ENCODE peak calls at places on chromosomes 12 and 14, in five cellular contexts. A is H9, O is mesenchymal stem cell, H is neuronal stem cell, C is trophoblast cell. K is an unnamed sample.

GRCh38 chr12:116133149-116133548 is 144.3 kb downstream of the MED13L start:
- DNase-seq in A (no peak), O (peak; percentile 44), H (no peak), C (peak; percentile 12), K (no peak)

GRCh38 chr12:131089526-131090253 is 136.0 kb downstream of the ADGRD1 start:
- DNase-seq in A (peak; percentile 24), O (no peak), H (no peak), C (no peak), K (no peak)

GRCh38 chr12:94435511-94435927 is 24.1 kb downstream of the CEP83 start:
- DNase-seq in A (peak; percentile 44), O (no peak), H (no peak), C (peak; percentile 55), K (no peak)

GRCh38 chr14:106094654-106095189 is 568.3 kb downstream of the TMEM121 start:
- DNase-seq in A (no peak), O (no peak), H (no peak), C (peak; percentile 2), K (no peak)

GRCh38 chr12:56628671-56629458 is 1.3 kb downstream of the BAZ2A start:
- DNase-seq in A (no peak), O (peak; percentile 91), H (no peak), C (peak; percentile 30), K (peak; percentile 52)

GRCh38 chr12:27331927-27332324 is 710 bp upstream of the BMAL2 start:
- DNase-seq in A (no peak), O (no peak), H (no peak), C (peak; percentile 5), K (no peak)

GRCh38 chr12:46383654-46384450 is 11.3 kb upstream of the SLC38A2 start:
- DNase-seq in A (no peak), O (peak; percentile 95), H (peak; percentile 21), C (peak; percentile 70), K (no peak)

GRCh38 chr12:132356686-132357622 is 27.6 kb upstream of the GALNT9 start:
- DNase-seq in A (peak; percentile 80), O (no peak), H (no peak), C (no peak), K (peak; percentile 17)

GRCh38 chr12:71938728-71939385 is at the start of gene TPH2:
- DNase-seq in A (peak; percentile 95), O (peak; percentile 75), H (peak; percentile 86), C (peak; percentile 63), K (peak; percentile 96)

GRCh38 chr12:10557329-10557728 is 51.6 kb downstream of the EIF2S3B start:
- DNase-seq in A (no peak), O (no peak), H (no peak), C (no peak), K (no peak)

GRCh38 chr14:92287987-92288386 is 35.0 kb upstream of the SLC24A4 start:
- DNase-seq in A (no peak), O (no peak), H (no peak), C (no peak), K (no peak)

GRCh38 chr14:67729072-67729561 is 27.4 kb downstream of the RDH12 start:
- DNase-seq in A (peak; percentile 88), O (no peak), H (no peak), C (no peak), K (peak; percentile 77)

GRCh38 chr12:1465990-1466389 is 128.4 kb downstream of the FBXL14 start:
- DNase-seq in A (no peak), O (no peak), H (no peak), C (no peak), K (no peak)
- H2BK12ac ChIP-seq in A (no peak overlapping the region), O (no peak overlapping the region), H (no peak overlapping the region), C (peak overlapping the region; percentile 15), K (no peak overlapping the region)

GRCh38 chr14:49991491-49991890 is 98.6 kb downstream of the ARF6 start:
- DNase-seq in A (no peak), O (no peak), H (peak; percentile 21), C (no peak), K (no peak)
- H3K14ac ChIP-seq in A (no peak overlapping the region), O (no peak overlapping the region), H (no peak overlapping the region), C (no peak overlapping the region), K (no peak overlapping the region)

GRCh38 chr14:50121506-50121905 is 5.1 kb upstream of the VCPKMT start:
- DNase-seq in A (no peak), O (no peak), H (no peak), C (no peak), K (no peak)
- H3K27me3 ChIP-seq in A (no peaks in the 10 kb centered on the region), O (no peaks in the 10 kb centered on the region), H (no peaks in the 10 kb centered on the region), C (no peaks in the 10 kb centered on the region), K (no peaks in the 10 kb centered on the region)

GRCh38 chr14:73896521-73896920 is 9.9 kb downstream of the ZNF410 start:
- DNase-seq in A (no peak), O (no peak), H (no peak), C (no peak), K (no peak)

DNA sequence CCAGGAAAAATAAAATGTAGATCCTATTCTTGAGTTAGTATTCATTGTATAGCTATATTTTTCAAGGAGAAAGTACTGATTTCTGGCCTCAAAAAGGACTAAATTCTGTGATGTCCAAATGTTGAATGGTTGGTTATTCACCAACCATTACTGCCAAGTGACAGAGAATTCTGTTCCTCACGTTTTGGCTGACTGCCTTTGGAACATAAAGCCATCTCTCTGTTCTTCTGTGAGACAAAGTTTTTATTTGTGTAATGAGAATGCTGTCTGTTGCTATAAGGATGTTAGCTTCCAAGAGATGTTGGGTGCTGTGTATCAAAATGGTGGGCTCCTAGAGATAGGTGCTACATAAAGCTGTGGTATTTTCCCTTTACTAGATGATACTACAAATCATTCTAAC is 9.3 kb downstream of the ZNF410 start:
- DNase-seq in A (no peak), O (no peak), H (no peak), C (no peak), K (no peak)
- H2BK12ac ChIP-seq in A (no peak overlapping the region), O (no peak overlapping the region), H (no peak overlapping the region), C (no peak overlapping the region), K (no peak overlapping the region)